ENCODE peak calls at places on chromosomes 12 and 14, in nine cellular contexts. D is cardiac fibroblast, B is HCT116, T is HFFc6, W is left ventricle myocardium inferior, C is tibial artery, G is fibroblast of lung, N is thyroid gland, E is Calu3. M is an unnamed sample.

GRCh38 chr12:67659296-67659695 is 10.8 kb downstream of the DYRK2 start:
- DNase-seq in B (no peak), C (no peak), D (no peak), N (no peak), W (no peak), G (no peak), T (no peak), E (no peak), M (no peak)

GRCh38 chr14:93285048-93285447 is 47.8 kb downstream of the BTBD7 start:
- DNase-seq in N (no peak), G (peak; percentile 52), C (no peak), E (no peak), W (no peak), B (no peak), T (no peak), D (peak; percentile 35), M (no peak)

GRCh38 chr14:98138666-98139065 is 1133.3 kb downstream of the BCL11B start:
- DNase-seq in T (no peak), C (no peak), B (peak; percentile 1), W (no peak), G (peak; percentile 24), D (peak; percentile 10), N (peak; percentile 48), E (peak; percentile 4), M (peak; percentile 43)

GRCh38 chr12:124747426-124748161 is 116.1 kb downstream of the SCARB1 start:
- DNase-seq in D (peak; percentile 67), C (no peak), T (peak; percentile 92), W (no peak), G (peak; percentile 99), N (no peak), E (peak; percentile 76), B (no peak), M (no peak)

GRCh38 chr12:49808686-49809368 is 19.4 kb downstream of the NCKAP5L start:
- DNase-seq in D (no peak), C (peak; percentile 50), E (no peak), B (no peak), T (no peak), G (peak; percentile 33), N (no peak), W (peak; percentile 76), M (no peak)

GRCh38 chr12:121801601-121802484 is 2.0 kb upstream of the SETD1B start:
- DNase-seq in N (no peak), T (no peak), C (no peak), W (no peak), D (peak; percentile 79), B (no peak), G (peak; percentile 43), E (no peak), M (no peak)

GRCh38 chr12:92561543-92561899 is 141.3 kb upstream of the PLEKHG7 start:
- DNase-seq in E (no peak), N (peak; percentile 75), W (no peak), C (peak; percentile 66), G (peak; percentile 94), D (peak; percentile 92), B (no peak), T (peak; percentile 69), M (no peak)

GRCh38 chr12:84397279-84397678 is 515.3 kb downstream of the SLC6A15 start:
- DNase-seq in D (peak; percentile 7), G (no peak), C (no peak), T (no peak), E (no peak), W (no peak), N (no peak), B (no peak), M (no peak)

GRCh38 chr14:32650030-32650429 is 288.6 kb upstream of the NPAS3 start:
- DNase-seq in T (no peak), G (no peak), D (no peak), N (no peak), W (no peak), E (no peak), C (no peak), B (no peak), M (no peak)

GRCh38 chr12:101127521-101128219 is 82.4 kb downstream of the SLC5A8 start:
- DNase-seq in C (no peak), N (peak; percentile 11), G (peak; percentile 79), B (no peak), E (no peak), D (peak; percentile 0), W (no peak), T (peak; percentile 44), M (no peak)

GRCh38 chr14:101962503-101962874 is 1.9 kb upstream of the DYNC1H1 start:
- DNase-seq in W (peak; percentile 76), C (no peak), D (peak; percentile 86), G (peak; percentile 86), B (peak; percentile 21), T (peak; percentile 85), N (peak; percentile 81), E (peak; percentile 67), M (peak; percentile 65)

GRCh38 chr12:83065562-83065961 is 378.9 kb downstream of the TMTC2 start:
- DNase-seq in E (no peak), B (no peak), G (no peak), D (no peak), T (no peak), C (no peak), N (no peak), W (no peak), M (no peak)

DNA sequence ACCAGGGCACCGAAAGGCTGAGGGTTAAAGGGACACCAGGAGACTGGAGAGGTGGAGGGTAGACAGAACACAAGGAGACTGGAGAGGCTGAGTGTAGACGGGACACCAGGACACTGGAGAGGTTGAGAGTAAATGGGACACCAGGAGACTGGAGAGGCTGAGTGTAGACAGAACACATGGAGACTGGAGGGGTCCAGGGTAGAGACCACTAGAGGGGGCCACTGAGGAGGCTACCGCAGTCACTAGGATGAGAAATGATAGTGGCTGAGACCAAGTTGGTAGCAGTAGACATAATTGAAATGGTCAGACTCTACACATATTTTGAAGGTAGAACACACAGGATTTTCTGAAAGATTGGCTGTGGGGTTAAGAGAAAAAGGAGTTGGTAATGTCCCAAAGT is 68.2 kb downstream of the PAH start:
- DNase-seq in B (no peak), E (no peak), W (no peak), T (no peak), C (no peak), N (no peak), D (no peak), G (no peak), M (no peak)
- TF ChIP-seq CTCF in B (peak; percentile 22), E (no peak), W (no peak), T (no peak), C (no peak), N (no peak), D (no peak), G (no peak), M (no peak)

DNA sequence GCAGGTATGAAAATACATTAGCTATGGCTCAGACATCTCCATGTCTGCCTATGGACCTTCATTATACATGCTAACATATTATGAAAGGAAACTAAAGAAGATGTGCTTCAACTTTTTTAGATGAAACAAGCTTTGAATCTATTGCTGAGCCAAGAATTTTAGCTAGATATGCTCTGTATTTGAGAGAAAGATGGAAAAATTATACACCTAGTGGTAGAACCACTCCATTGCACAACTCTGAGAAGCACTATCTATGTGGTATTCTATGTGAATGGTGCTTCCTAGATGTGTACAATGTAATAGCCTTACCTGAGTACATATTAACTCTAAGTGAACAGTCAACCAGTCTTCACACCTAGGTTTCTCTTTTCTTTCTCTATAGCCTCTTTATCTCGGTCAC is 17.3 kb downstream of the EPYC start:
- DNase-seq in D (no peak), N (no peak), G (no peak), B (no peak), E (no peak), T (no peak), W (no peak), C (no peak), M (no peak)
- TF ChIP-seq CTCF in D (peak; percentile 18), N (no peak), G (peak; percentile 12), B (peak; percentile 34), E (no peak), T (peak; percentile 64), W (no peak), C (no peak), M (peak; percentile 53)

GRCh38 chr12:110444455-110444854 is 5.7 kb downstream of the ARPC3 start:
- DNase-seq in G (no peak), E (no peak), D (no peak), N (no peak), C (no peak), T (no peak), W (no peak), B (no peak), M (no peak)

GRCh38 chr12:110453569-110454296 is 3.6 kb upstream of the ARPC3 start:
- DNase-seq in G (no peak), E (no peak), C (no peak), N (no peak), W (no peak), B (no peak), T (no peak), D (no peak), M (no peak)

GRCh38 chr12:110451263-110451662 is 1.1 kb upstream of the ARPC3 start:
- DNase-seq in B (no peak), D (no peak), C (no peak), N (no peak), G (no peak), T (no peak), E (no peak), W (no peak), M (no peak)

DNA sequence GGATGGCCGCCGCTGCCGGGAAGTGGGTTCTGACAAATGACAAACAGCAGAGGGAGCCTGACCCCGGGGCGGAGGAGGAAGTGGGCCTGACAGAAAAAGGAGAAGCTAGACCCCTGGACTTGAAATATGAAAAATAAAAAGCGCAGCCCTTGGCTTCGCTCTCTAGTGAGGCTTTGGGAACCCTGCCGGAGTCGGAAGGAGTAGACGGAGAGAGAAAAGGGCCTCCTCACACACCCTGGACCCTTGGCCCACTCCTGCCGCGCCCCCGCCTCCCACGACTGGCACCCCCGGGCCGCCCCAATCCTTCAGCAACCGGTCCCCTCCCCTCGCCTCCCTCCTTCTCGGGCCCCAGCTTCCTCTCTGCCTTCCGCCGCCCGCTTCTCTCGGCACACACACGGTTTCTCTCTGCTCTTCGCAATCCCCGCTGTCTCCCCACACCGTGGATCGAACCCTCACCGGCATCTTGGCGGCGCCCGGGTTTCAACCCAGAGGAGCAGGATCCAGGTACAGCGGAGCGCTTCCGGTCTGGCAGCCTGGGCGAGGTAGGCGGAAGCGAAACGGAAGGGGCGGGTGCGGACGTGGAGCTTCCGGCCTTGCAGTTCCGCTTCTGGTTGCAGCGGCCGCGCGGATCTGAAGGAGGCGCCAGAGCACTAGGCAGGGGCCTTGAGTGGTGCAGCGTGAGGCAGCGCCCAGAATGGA is at the start of gene ARPC3:
- DNase-seq in D (peak; percentile 96), W (peak; percentile 96), C (peak; percentile 97), T (peak; percentile 90), N (peak; percentile 97), G (peak; percentile 93), B (peak; percentile 84), E (peak; percentile 96), M (peak; percentile 96)
- TF ChIP-seq CTCF in D (peak; percentile 85), W (peak; percentile 89), C (peak; percentile 91), T (peak; percentile 78), N (peak; percentile 93), G (peak; percentile 82), B (peak; percentile 87), E (peak; percentile 79), M (peak; percentile 56)

GRCh38 chr12:4579305-4580097 is 17.5 kb downstream of the DYRK4 start:
- DNase-seq in N (peak; percentile 65), E (peak; percentile 4), C (no peak), T (peak; percentile 9), D (peak; percentile 17), W (no peak), G (no peak), B (no peak), M (no peak)
- TF ChIP-seq CTCF in N (peak; percentile 43), E (no peak), C (no peak), T (peak; percentile 45), D (peak; percentile 38), W (peak; percentile 22), G (peak; percentile 35), B (no peak), M (peak; percentile 19)